ENCODE peak calls at places on chromosomes 3 and 15, in five cellular contexts. M is A549, H is K562, S is SK-N-SH, C is GM12878. A is an unnamed sample.

GRCh38 chr15:33618300-33618699 is 307.5 kb downstream of the RYR3 start:
- DNase-seq in M (no peak), H (no peak), S (no peak), C (no peak), A (no peak)

GRCh38 chr15:90095521-90095959 is 6.7 kb downstream of the IDH2 start:
- DNase-seq in M (no peak), H (no peak), S (no peak), C (no peak), A (no peak)

GRCh38 chr15:62299541-62299940 is 134.5 kb upstream of the C2CD4B start:
- DNase-seq in M (no peak), H (no peak), S (no peak), C (no peak), A (no peak)

GRCh38 chr15:68620721-68621528 is 42.1 kb downstream of the CORO2B start:
- DNase-seq in M (no peak), H (no peak), S (no peak), C (no peak), A (peak; percentile 98)

GRCh38 chr3:49899815-49900214 is 3.9 kb downstream of the MST1R start:
- DNase-seq in M (no peak), H (peak; percentile 62), S (peak; percentile 58), C (no peak), A (no peak)

GRCh38 chr15:99347609-99348008 is 96.3 kb downstream of the LRRC28 start:
- DNase-seq in M (no peak), H (no peak), S (no peak), C (no peak), A (peak; percentile 46)

GRCh38 chr3:110966966-110967663 is 104.5 kb upstream of the NECTIN3 start:
- DNase-seq in M (no peak), H (no peak), S (no peak), C (no peak), A (no peak)

GRCh38 chr15:66883322-66883911 is 181.4 kb downstream of the SMAD6 start:
- DNase-seq in M (peak; percentile 99), H (no peak), S (no peak), C (no peak), A (peak; percentile 100)

GRCh38 chr3:133037440-133037839 is 751 bp upstream of the TMEM108 start:
- DNase-seq in M (no peak), H (no peak), S (no peak), C (no peak), A (no peak)

GRCh38 chr3:186220886-186221285 is 112.0 kb upstream of the ETV5 start:
- DNase-seq in M (no peak), H (no peak), S (no peak), C (no peak), A (no peak)

DNA sequence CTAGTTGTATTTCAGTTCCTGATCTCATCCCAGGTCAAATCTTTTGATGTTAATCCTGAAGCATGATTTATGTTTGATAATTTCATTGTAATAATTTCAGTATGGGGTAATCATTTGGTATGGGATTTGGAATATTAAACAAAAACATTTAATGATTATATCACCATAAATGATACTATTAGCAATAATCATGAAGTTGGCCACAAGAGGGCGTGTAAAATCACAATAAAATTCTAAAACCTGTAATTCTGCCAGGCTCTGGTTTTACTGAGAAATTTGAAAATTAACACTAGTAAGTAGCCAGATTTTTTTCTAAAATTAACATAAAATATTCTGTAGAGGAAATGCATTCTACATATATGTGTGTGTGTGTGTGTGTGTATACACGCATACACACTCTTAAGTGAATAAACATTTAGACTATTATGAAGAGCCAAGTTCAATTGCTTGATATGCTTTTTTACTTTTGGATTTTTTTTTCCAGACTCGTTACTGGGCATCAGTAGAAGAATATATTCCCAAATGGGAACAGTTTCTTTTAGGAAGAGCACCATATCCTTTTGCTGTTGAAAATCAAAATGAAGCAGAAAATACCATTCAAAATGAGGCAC is 40.5 kb downstream of the FEZF2 start:
- DNase-seq in M (peak; percentile 7), H (peak; percentile 6), S (peak; percentile 9), C (no peak), A (peak; percentile 23)
- TF ChIP-seq RCOR1 in M (no peak), H (no peak), S (no peak), C (no peak), A (no peak)

GRCh38 chr3:135706758-135707375 is 258.7 kb upstream of the PPP2R3A start:
- DNase-seq in M (no peak), H (no peak), S (peak; percentile 20), C (no peak), A (no peak)
- TF ChIP-seq RCOR1 in M (no peak), H (no peak), S (no peak), C (no peak), A (no peak)

GRCh38 chr15:60414016-60414682 is 16.4 kb upstream of the ANXA2 start:
- DNase-seq in M (peak; percentile 51), H (no peak), S (no peak), C (no peak), A (peak; percentile 78)
- TF ChIP-seq RCOR1 in M (no peak), H (no peak), S (no peak), C (no peak), A (no peak)

GRCh38 chr3:25468866-25469319 is 40.8 kb downstream of the RARB start:
- DNase-seq in M (no peak), H (no peak), S (peak; percentile 23), C (no peak), A (no peak)
- TF ChIP-seq RCOR1 in M (no peak), H (no peak), S (no peak), C (no peak), A (no peak)

GRCh38 chr3:127800508-127800907 is 21.8 kb downstream of the MGLL start:
- DNase-seq in M (no peak), H (no peak), S (no peak), C (no peak), A (peak; percentile 47)
- TF ChIP-seq RCOR1 in M (no peak), H (no peak), S (no peak), C (no peak), A (no peak)

DNA sequence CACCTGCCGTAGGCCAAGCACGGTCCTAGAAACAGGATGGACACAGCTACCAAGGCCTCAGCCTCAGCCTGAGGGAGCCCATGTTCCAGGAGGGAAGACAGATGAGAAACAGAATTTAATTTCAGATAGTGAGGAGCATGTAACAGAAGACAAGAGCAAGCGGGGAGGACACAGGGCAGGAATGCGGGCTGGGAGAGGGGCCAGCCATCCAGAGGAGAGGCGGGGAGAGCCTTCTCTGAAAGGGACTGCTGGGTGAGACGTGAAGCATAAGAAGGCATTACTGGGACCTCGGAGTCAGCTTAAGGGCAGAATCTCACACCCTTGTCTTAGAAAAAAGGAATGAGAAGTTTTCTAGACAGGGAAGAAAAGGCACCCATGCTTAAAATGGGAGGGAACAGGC is 271.7 kb upstream of the NSMCE3 start:
- DNase-seq in M (no peak), H (no peak), S (no peak), C (no peak), A (no peak)
- TF ChIP-seq RCOR1 in M (no peak), H (no peak), S (no peak), C (no peak), A (no peak)

GRCh38 chr3:45219694-45220093 is 6.4 kb downstream of the TMEM158 start:
- DNase-seq in M (no peak), H (no peak), S (no peak), C (no peak), A (no peak)

GRCh38 chr3:45214061-45214680 is 11.9 kb downstream of the TMEM158 start:
- DNase-seq in M (no peak), H (no peak), S (no peak), C (no peak), A (no peak)

GRCh38 chr3:45215466-45215865 is 10.6 kb downstream of the TMEM158 start:
- DNase-seq in M (no peak), H (no peak), S (no peak), C (no peak), A (no peak)

GRCh38 chr3:45216210-45216609 is 9.9 kb downstream of the TMEM158 start:
- DNase-seq in M (no peak), H (no peak), S (peak; percentile 40), C (no peak), A (no peak)

GRCh38 chr3:45218578-45219390 is 7.3 kb downstream of the TMEM158 start:
- DNase-seq in M (no peak), H (peak; percentile 71), S (no peak), C (no peak), A (peak; percentile 76)
- TF ChIP-seq RCOR1 in M (no peak), H (no peak), S (no peak), C (no peak), A (no peak)